ENCODE peak calls at places on chromosomes 5 and 9, in four cellular contexts. O is IMR-90, S is esophagus squamous epithelium, B is testis. X is an unnamed sample.

GRCh38 chr9:135607401-135608293 is 31.7 kb downstream of the GLT6D1 start:
- DNase-seq in S (no peak), O (no peak), B (peak; percentile 12), X (no peak)

GRCh38 chr5:2761921-2762488 is 10.5 kb upstream of the IRX2 start:
- DNase-seq in O (no peak), S (no peak), B (no peak), X (no peak)

GRCh38 chr9:121599872-121600585 is 51.4 kb upstream of the DAB2IP start:
- DNase-seq in B (no peak), O (no peak), S (no peak), X (no peak)

GRCh38 chr5:56686337-56687198 is 128.8 kb upstream of the MAP3K1 start:
- DNase-seq in S (no peak), O (no peak), B (no peak), X (no peak)

GRCh38 chr5:102554728-102555127 is 55.9 kb upstream of the SLCO6A1 start:
- DNase-seq in O (no peak), B (no peak), S (no peak), X (no peak)

GRCh38 chr9:19516348-19516747 is 107.5 kb downstream of the ACER2 start:
- DNase-seq in S (no peak), B (no peak), O (no peak), X (no peak)

GRCh38 chr9:31364171-31364570 is 1020.3 kb upstream of the ACO1 start:
- DNase-seq in S (no peak), B (no peak), O (no peak), X (no peak)

GRCh38 chr9:136092741-136093140 is 2.3 kb downstream of the NACC2 start:
- DNase-seq in B (no peak), O (no peak), S (no peak), X (no peak)

GRCh38 chr9:2655411-2655901 is 33.9 kb downstream of the VLDLR start:
- DNase-seq in S (no peak), B (no peak), O (peak; percentile 96), X (no peak)

DNA sequence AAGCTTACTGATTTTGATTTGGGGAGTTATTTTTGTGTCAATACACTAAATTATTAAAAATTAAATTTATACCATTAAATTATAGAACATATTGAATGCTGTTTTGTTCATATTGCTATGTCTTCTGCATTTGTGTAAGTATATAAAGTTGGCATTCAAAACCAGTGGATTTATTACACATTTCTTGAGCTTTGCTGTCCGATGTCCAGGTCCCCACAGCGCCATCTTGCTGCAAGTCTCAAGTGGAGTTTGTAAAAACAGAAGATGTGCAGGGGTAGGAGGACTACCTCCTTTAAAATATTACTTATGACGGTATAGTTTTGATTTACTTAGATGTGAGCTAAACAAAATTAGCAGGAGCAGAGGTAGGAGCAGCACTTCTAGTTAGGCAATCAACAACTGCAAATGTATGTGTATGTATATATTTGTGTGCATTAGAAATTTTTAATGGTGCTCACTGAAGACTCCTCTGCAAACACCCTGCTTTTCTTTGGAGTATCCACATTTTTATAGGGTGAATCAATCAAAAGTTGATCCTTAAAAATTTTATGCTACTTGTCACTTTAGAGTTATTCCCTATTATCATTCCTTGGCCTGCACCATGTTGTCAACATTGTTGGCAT is 37.4 kb downstream of the CPEB4 start:
- DNase-seq in S (no peak), B (peak; percentile 54), O (peak; percentile 57), X (peak; percentile 77)
- TF ChIP-seq POLR2A in S (no peak), B (no peak), O (no peak), X (no peak)

GRCh38 chr9:93953492-93954435 is 1.4 kb downstream of the BARX1 start:
- DNase-seq in B (no peak), O (no peak), S (no peak), X (no peak)

GRCh38 chr9:93956183-93956784 is 1.1 kb upstream of the BARX1 start:
- DNase-seq in S (no peak), O (no peak), B (no peak), X (no peak)

GRCh38 chr9:93954436-93955355 is at the start of gene BARX1:
- DNase-seq in B (no peak), O (no peak), S (no peak), X (no peak)

GRCh38 chr9:93952784-93953491 is 2.2 kb downstream of the BARX1 start:
- DNase-seq in S (no peak), B (no peak), O (no peak), X (no peak)

GRCh38 chr9:93955356-93956182 is 414 bp upstream of the BARX1 start:
- DNase-seq in O (no peak), S (no peak), B (no peak), X (no peak)
- TF ChIP-seq POLR2A in O (no peak), S (no peak), B (no peak), X (no peak)

DNA sequence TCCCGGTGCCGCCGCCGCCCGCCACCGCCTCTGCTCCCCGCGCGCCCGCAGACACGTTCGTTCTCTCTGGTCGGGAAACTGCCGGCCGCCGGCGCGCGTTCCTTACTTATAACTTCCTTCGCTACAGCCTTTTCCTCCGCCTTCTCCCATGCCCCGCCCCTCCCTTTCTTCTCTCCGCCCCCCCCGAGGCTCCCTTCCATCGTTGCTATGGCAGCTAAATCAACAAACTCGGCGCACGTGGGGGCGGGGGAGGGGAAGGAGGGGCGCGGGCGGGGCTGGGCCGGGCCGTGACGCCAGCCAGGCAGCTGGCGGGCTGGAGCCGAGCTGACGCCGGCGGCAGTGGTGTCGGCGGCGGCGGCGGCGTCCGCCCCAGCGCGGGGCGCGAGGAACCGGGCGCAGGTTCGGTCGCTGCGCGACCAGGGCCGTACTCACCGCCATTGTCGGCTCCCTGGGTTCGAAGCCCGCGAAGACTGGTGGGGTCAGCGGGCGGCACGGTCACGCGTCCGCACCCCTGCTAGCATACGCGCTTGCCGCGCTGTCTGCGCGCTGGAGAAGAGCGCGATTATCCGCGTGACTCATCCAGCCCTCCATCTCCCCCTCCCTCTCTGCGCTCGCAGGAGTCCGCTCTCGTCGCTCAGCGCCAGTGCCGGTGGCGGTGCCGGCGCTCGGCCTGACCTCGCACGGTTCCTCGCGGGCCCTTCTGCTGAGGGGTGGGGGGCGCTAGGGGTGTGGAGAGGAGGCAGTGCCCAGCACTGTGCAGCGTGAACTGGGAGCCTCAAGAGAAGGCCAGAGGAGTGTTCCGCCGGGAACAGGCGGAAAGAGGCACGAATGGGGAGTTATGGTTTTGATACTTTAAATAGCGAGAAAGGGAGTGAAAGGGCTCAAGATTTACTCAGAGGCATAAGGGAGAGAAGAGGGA is at the start of gene KLF4:
- DNase-seq in S (peak; percentile 72), B (peak; percentile 96), O (peak; percentile 91), X (peak; percentile 87)
- TF ChIP-seq POLR2A in S (no peak), B (peak; percentile 55), O (peak; percentile 93), X (no peak)

DNA sequence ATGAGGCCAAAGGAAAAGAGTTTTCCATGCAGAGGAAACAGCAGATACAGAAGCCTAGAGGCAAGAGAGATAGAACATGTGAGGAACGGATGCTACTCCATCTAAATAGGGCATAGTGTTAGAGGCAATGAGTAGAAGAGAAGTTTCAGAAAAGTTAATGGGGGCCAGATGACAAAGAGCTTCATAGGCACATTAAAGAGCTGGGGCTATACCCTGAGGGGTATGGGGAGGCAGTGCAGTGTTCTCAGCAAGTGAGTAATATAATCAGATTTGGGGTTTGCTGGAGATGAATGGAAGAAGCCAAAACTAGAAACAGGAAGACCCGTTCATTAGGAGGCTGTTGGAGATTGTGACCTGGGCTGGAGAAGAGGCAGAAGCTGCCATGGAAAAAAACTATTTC is 87.2 kb downstream of the GLIS3 start:
- DNase-seq in S (no peak), O (no peak), B (no peak), X (no peak)
- TF ChIP-seq POLR2A in S (no peak), O (no peak), B (no peak), X (no peak)

GRCh38 chr5:181186022-181186421 is 19.0 kb downstream of the TRIM7 start:
- DNase-seq in S (no peak), O (no peak), B (no peak), X (no peak)

GRCh38 chr5:181189363-181189961 is 15.5 kb downstream of the TRIM7 start:
- DNase-seq in S (no peak), B (no peak), O (peak; percentile 30), X (no peak)

GRCh38 chr5:181186902-181187499 is 18.0 kb downstream of the TRIM7 start:
- DNase-seq in S (no peak), B (no peak), O (no peak), X (no peak)

GRCh38 chr5:181188700-181189362 is 16.2 kb downstream of the TRIM7 start:
- DNase-seq in S (no peak), B (peak; percentile 88), O (peak; percentile 66), X (no peak)

DNA sequence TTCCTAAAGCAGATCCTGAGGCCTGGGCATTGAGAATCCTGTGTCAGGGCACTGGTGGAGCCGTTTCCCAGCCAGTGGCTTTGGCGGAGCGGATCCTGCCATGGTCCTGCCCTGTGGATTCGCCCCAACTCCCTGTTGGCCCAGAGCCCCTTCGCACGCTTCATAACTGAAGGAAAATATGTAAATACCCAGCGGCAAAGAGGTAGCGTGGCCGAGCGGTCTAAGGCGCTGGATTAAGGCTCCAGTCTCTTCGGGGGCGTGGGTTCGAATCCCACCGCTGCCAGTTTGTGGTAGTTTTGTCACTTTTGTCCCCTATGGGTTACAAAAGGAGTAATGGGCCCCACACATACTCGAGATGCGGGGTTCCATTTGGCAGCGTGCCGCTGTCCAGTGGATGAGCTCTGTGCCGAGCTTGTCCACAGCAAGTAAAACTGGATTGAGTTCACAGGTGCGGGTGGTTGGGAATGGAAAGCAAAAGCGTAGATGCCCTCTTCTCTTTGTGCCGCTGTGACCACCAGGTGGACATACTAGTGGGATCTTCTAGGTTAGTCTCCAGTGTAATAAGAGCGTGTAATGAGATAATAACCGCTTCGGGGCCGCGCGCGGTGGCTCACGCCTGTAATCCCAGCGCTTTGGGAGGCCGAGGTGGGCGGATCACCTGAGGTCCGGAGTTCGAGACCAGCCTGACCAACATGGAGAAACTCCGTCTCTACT is 17.3 kb downstream of the TRIM7 start:
- DNase-seq in B (peak; percentile 83), S (no peak), O (peak; percentile 80), X (no peak)
- TF ChIP-seq POLR2A in B (no peak), S (no peak), O (no peak), X (no peak)

GRCh38 chr9:134223601-134224122 is 59.3 kb upstream of the RNU6ATAC start:
- DNase-seq in B (no peak), S (no peak), O (no peak), X (no peak)

GRCh38 chr9:134222018-134222573 is 57.7 kb upstream of the RNU6ATAC start:
- DNase-seq in B (no peak), S (no peak), O (no peak), X (no peak)

GRCh38 chr9:134224130-134224826 is 59.9 kb upstream of the RNU6ATAC start:
- DNase-seq in S (no peak), O (no peak), B (no peak), X (no peak)

GRCh38 chr9:134221273-134222017 is 57.1 kb upstream of the RNU6ATAC start:
- DNase-seq in B (no peak), S (no peak), O (no peak), X (no peak)

GRCh38 chr9:134223091-134223490 is 58.7 kb upstream of the RNU6ATAC start:
- DNase-seq in B (no peak), S (no peak), O (peak; percentile 28), X (no peak)
- TF ChIP-seq POLR2A in B (no peak), S (no peak), O (no peak), X (no peak)

GRCh38 chr9:83920469-83920941 is 727 bp downstream of the KIF27 start:
- DNase-seq in S (no peak), B (peak; percentile 79), O (peak; percentile 38), X (peak; percentile 71)
- TF ChIP-seq POLR2A in S (no peak), B (no peak), O (no peak), X (no peak)

X was measured in erythroblast.